ENCODE peak calls at places on chromosomes 11 and 22, in five cellular contexts. U is stimulated activated effector memory CD8-positive, alpha-beta T cell treated with anti-CD3 and anti-CD28 coated beads, Interleukin-12 subunit alpha, Interleukin-12 subunit beta, amount 100 ng/mL, for 72 hours; Y is NCI-H2081; B is CD4-positive, alpha-beta T cell; D is H4. Z is an unnamed sample.

GRCh38 chr22:17773606-17774205 is 563 bp downstream of the BID start:
- DNase-seq in U (peak), Y (peak), B (peak), D (no peak), Z (peak)

GRCh38 chr11:17386331-17387084 is 2.0 kb downstream of the KCNJ11 start:
- DNase-seq in U (peak), Y (peak), B (no peak), D (peak), Z (peak)

GRCh38 chr11:57662893-57663292 is 5.0 kb upstream of the ZDHHC5 start:
- DNase-seq in U (no peak), Y (no peak), B (no peak), D (no peak), Z (no peak)

GRCh38 chr11:14253437-14253836 is 105.5 kb downstream of the RRAS2 start:
- DNase-seq in U (no peak), Y (no peak), B (no peak), D (no peak), Z (no peak)

GRCh38 chr22:46064966-46065666 is 85.2 kb upstream of the PPARA start:
- DNase-seq in U (no peak), Y (no peak), B (no peak), D (peak), Z (peak)

GRCh38 chr11:112173152-112173551 is 2.2 kb upstream of the BCO2 start:
- DNase-seq in U (no peak), Y (no peak), B (no peak), D (no peak), Z (no peak)

GRCh38 chr11:2375341-2375853 is 1.7 kb upstream of the CD81 start:
- DNase-seq in U (no peak), Y (no peak), B (no peak), D (no peak), Z (no peak)

GRCh38 chr22:41603873-41604332 is 14.3 kb upstream of the PMM1 start:
- DNase-seq in U (peak), Y (no peak), B (peak), D (peak), Z (no peak)

GRCh38 chr11:11215944-11216343 is 137.1 kb downstream of the CSNK2A3 start:
- DNase-seq in U (no peak), Y (no peak), B (no peak), D (no peak), Z (no peak)

GRCh38 chr11:1899686-1900085 is 8.0 kb upstream of the PRR33 start:
- DNase-seq in U (no peak), Y (no peak), B (no peak), D (no peak), Z (no peak)

GRCh38 chr11:57094206-57094940 is 87.4 kb upstream of the LRRC55 start:
- DNase-seq in U (no peak), Y (no peak), B (no peak), D (no peak), Z (peak)

GRCh38 chr11:64890084-64890944 is 11.9 kb upstream of the EHD1 start:
- DNase-seq in U (no peak), Y (no peak), B (no peak), D (no peak), Z (no peak)

GRCh38 chr11:68940651-68941323 is 37.1 kb downstream of the IGHMBP2 start:
- DNase-seq in U (no peak), Y (no peak), B (no peak), D (no peak), Z (no peak)

GRCh38 chr11:15073361-15074205 is at the start of gene CALCB:
- DNase-seq in U (no peak), Y (peak), B (no peak), D (no peak), Z (no peak)

GRCh38 chr11:69300124-69301032 is 6.4 kb downstream of the MYEOV start:
- DNase-seq in U (no peak), Y (no peak), B (no peak), D (no peak), Z (peak)

GRCh38 chr11:120566176-120566575 is 54.6 kb downstream of the GRIK4 start:
- DNase-seq in U (no peak), Y (no peak), B (no peak), D (no peak), Z (peak)

GRCh38 chr11:114075891-114076441 is 16.5 kb downstream of the ZBTB16 start:
- DNase-seq in U (no peak), Y (no peak), B (peak), D (no peak), Z (peak)

GRCh38 chr11:65718964-65719492 is 1.6 kb downstream of the RNASEH2C start:
- DNase-seq in U (no peak), Y (no peak), B (no peak), D (no peak), Z (peak)

GRCh38 chr22:35381424-35381772 is 502 bp downstream of the HMOX1 start:
- DNase-seq in U (no peak), Y (no peak), B (no peak), D (no peak), Z (no peak)

GRCh38 chr11:112024178-112024777 is 930 bp upstream of the DLAT start:
- DNase-seq in U (no peak), Y (no peak), B (no peak), D (no peak), Z (no peak)

GRCh38 chr11:108929241-108929640 is 264.4 kb downstream of the DDX10 start:
- DNase-seq in U (no peak), Y (no peak), B (no peak), D (peak), Z (peak)

GRCh38 chr11:125750629-125751028 is 4.5 kb downstream of the PATE1 start:
- DNase-seq in U (no peak), Y (no peak), B (no peak), D (no peak), Z (no peak)

GRCh38 chr22:49550766-49551362 is 276.8 kb downstream of the BRD1 start:
- DNase-seq in U (no peak), Y (no peak), B (no peak), D (no peak), Z (no peak)

GRCh38 chr22:43550024-43550620 is 138.3 kb downstream of the MPPED1 start:
- DNase-seq in U (no peak), Y (no peak), B (no peak), D (no peak), Z (no peak)

Z was measured in HCEC 1CT.